ENCODE peak calls at places on chromosomes 11 and 22, in eight cellular contexts. B, J, H, P, F, K, Q and R are unnamed samples.

GRCh38 chr11:2208691-2209369 is 37.2 kb upstream of the TH start:
- DNase-seq in B (peak), J (no peak), H (no peak), P (no peak), F (peak), K (peak), Q (no peak), R (no peak)

GRCh38 chr11:18986744-18987143 is 47.5 kb upstream of the MRGPRX1 start:
- DNase-seq in B (no peak), J (no peak), H (no peak), P (no peak), F (no peak), K (no peak), Q (no peak), R (no peak)

GRCh38 chr11:26987205-26987604 is 6.7 kb upstream of the FIBIN start:
- DNase-seq in B (no peak), J (no peak), H (no peak), P (no peak), F (no peak), K (no peak), Q (no peak), R (no peak)

GRCh38 chr11:22193348-22194051 is 615 bp downstream of the ANO5 start:
- DNase-seq in B (no peak), J (peak), H (peak), P (no peak), F (peak), K (no peak), Q (no peak), R (peak)

GRCh38 chr11:11426226-11426915 is 73.3 kb upstream of the CSNK2A3 start:
- DNase-seq in B (no peak), J (no peak), H (no peak), P (no peak), F (no peak), K (no peak), Q (no peak), R (no peak)

GRCh38 chr22:38272373-38273134 is at the start of gene TMEM184B:
- DNase-seq in B (peak), J (peak), H (peak), P (peak), F (peak), K (peak), Q (no peak), R (peak)

GRCh38 chr11:113273720-113274119 is 40.7 kb upstream of the TTC12 start:
- DNase-seq in B (no peak), J (no peak), H (no peak), P (no peak), F (no peak), K (no peak), Q (no peak), R (no peak)

GRCh38 chr22:23068832-23069385 is 1.4 kb upstream of the GNAZ start:
- DNase-seq in B (no peak), J (no peak), H (no peak), P (no peak), F (no peak), K (no peak), Q (no peak), R (no peak)

GRCh38 chr22:38728899-38729796 is 23.4 kb downstream of the GTPBP1 start:
- DNase-seq in B (no peak), J (no peak), H (no peak), P (no peak), F (no peak), K (no peak), Q (no peak), R (no peak)

GRCh38 chr22:48714231-48714630 is 1113.4 kb downstream of the BRD1 start:
- DNase-seq in B (no peak), J (no peak), H (no peak), P (no peak), F (peak), K (no peak), Q (no peak), R (no peak)

GRCh38 chr22:30270841-30271240 is 4.2 kb upstream of the OSM start:
- DNase-seq in B (no peak), J (no peak), H (no peak), P (no peak), F (peak), K (no peak), Q (no peak), R (no peak)

GRCh38 chr11:14554959-14555358 is 34.8 kb upstream of the PSMA1 start:
- DNase-seq in B (peak), J (no peak), H (no peak), P (no peak), F (no peak), K (peak), Q (no peak), R (no peak)

GRCh38 chr11:12963789-12964536 is 45.2 kb upstream of the RASSF10 start:
- DNase-seq in B (peak), J (peak), H (peak), P (peak), F (peak), K (peak), Q (no peak), R (peak)

GRCh38 chr11:71454470-71455113 is 1.6 kb downstream of the NADSYN1 start:
- DNase-seq in B (peak), J (peak), H (no peak), P (no peak), F (no peak), K (no peak), Q (no peak), R (no peak)

GRCh38 chr22:20128902-20129746 is 2.5 kb upstream of the ZDHHC8 start:
- DNase-seq in B (peak), J (peak), H (no peak), P (no peak), F (no peak), K (no peak), Q (no peak), R (peak)

GRCh38 chr11:46413755-46414465 is 22.3 kb upstream of the CHRM4 start:
- DNase-seq in B (no peak), J (no peak), H (peak), P (no peak), F (no peak), K (no peak), Q (no peak), R (no peak)

GRCh38 chr11:46300270-46300669 is 22.8 kb downstream of the CREB3L1 start:
- DNase-seq in B (peak), J (no peak), H (no peak), P (no peak), F (no peak), K (no peak), Q (no peak), R (no peak)

GRCh38 chr22:46390652-46391301 is 55.3 kb downstream of the TRMU start:
- DNase-seq in B (no peak), J (peak), H (no peak), P (no peak), F (peak), K (no peak), Q (peak), R (no peak)
- TF ChIP-seq CTCF in B (no peak), J (peak), H (no peak), P (no peak), F (peak), K (no peak), Q (peak), R (no peak)

GRCh38 chr11:63710476-63711217 is 29.3 kb downstream of the RTN3 start:
- DNase-seq in B (no peak), J (no peak), H (no peak), P (no peak), F (no peak), K (no peak), Q (no peak), R (no peak)
- TF ChIP-seq CTCF in B (no peak), J (no peak), H (no peak), P (no peak), F (peak), K (no peak), Q (no peak), R (no peak)

DNA sequence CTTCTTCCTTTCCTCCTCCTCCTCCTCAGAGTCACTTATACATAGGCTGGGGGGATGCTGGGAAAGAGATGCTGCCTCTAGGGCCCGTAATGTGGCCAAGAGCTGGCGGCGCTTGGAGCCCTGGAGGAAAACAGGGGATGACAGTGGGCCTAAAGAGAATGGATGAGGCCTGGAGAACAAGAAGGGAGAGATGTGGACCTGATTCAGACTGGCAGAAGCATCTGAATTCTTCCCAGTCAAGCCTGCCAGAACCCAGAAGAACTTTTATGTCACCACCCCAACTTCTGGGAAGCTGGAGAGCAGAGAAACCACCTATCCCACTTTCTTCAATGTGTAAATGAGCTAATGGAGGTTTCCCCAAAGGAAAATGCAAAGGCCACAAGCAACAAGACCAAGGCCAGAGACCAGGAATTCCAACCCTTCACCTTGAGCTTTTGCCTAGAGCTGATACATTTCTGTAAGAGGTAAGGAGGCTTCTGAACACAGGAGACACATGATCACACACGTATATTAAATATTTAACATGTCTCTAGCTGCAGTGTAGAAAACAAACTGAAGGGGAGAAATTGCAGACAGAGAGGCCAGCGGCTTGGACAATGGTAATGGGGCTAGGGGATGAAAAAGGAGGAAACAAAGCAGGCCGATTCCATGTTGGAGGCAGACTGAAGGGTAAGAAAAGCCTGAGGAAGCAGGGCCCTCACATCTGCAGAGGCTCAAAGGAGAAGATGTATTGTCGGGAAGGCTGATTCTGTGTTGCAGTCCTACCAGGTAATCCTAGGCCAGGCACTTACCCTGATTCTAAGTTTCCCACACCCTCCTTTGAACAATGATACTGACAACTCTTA is 1.1 kb downstream of the RRP8 start:
- DNase-seq in B (no peak), J (no peak), H (no peak), P (no peak), F (no peak), K (peak), Q (no peak), R (peak)
- TF ChIP-seq CTCF in B (no peak), J (no peak), H (no peak), P (no peak), F (no peak), K (no peak), Q (no peak), R (no peak)

GRCh38 chr11:36469063-36469462 is 41.0 kb downstream of the TRAF6 start:
- DNase-seq in B (peak), J (no peak), H (no peak), P (no peak), F (no peak), K (no peak), Q (no peak), R (peak)
- TF ChIP-seq CTCF in B (no peak), J (no peak), H (no peak), P (peak), F (no peak), K (no peak), Q (peak), R (peak)

GRCh38 chr22:49983148-49984042 is 22.8 kb downstream of the PIM3 start:
- DNase-seq in B (no peak), J (no peak), H (no peak), P (no peak), F (no peak), K (peak), Q (no peak), R (no peak)
- TF ChIP-seq CTCF in B (peak), J (peak), H (peak), P (no peak), F (peak), K (no peak), Q (no peak), R (peak)

DNA sequence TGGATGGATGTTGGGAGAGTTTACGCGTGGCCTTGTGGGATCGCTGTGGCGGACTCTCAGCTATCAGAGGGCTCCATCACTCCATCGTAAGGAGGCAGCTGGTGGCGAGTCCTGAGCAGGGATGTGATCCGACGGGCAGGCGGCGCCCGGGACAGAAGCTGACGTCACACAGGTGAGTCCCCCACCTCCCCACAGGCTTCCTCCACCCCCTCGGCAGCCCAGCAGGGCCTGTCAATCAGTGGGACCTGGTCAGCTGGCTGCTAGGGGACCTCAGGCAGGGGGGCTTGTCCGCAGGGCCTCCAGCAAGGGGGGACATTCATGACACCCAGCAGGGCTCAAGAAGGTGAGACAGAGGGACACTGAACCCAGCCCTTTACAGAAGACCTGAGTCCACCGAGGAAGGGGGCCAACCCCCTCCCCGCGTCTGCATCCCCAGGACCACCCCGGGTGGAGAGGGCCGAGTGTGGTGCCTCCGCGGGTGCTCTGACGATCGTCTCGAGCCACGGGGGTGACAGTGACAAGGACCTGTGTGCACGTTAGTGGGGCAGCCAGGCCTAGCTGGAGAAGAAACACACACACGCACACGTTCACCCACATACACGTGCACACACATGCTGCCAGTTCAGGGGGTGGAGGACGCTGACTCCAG is 7.1 kb downstream of the HRAS start:
- DNase-seq in B (no peak), J (no peak), H (no peak), P (no peak), F (no peak), K (no peak), Q (no peak), R (no peak)
- TF ChIP-seq CTCF in B (no peak), J (no peak), H (no peak), P (no peak), F (no peak), K (no peak), Q (no peak), R (no peak)

GRCh38 chr11:69463181-69463891 is 18.1 kb upstream of the LINC01488 start:
- DNase-seq in B (no peak), J (no peak), H (no peak), P (no peak), F (peak), K (no peak), Q (no peak), R (no peak)

GRCh38 chr11:69461272-69461962 is 20.0 kb upstream of the LINC01488 start:
- DNase-seq in B (no peak), J (no peak), H (no peak), P (no peak), F (peak), K (no peak), Q (no peak), R (no peak)

GRCh38 chr11:69459848-69460539 is 21.5 kb upstream of the LINC01488 start:
- DNase-seq in B (no peak), J (no peak), H (no peak), P (no peak), F (no peak), K (no peak), Q (no peak), R (no peak)

GRCh38 chr11:69462106-69463045 is 19.1 kb upstream of the LINC01488 start:
- DNase-seq in B (no peak), J (no peak), H (no peak), P (no peak), F (peak), K (no peak), Q (no peak), R (no peak)

GRCh38 chr11:69460540-69461257 is 20.8 kb upstream of the LINC01488 start:
- DNase-seq in B (no peak), J (no peak), H (no peak), P (peak), F (no peak), K (no peak), Q (no peak), R (no peak)
- TF ChIP-seq CTCF in B (no peak), J (no peak), H (no peak), P (no peak), F (no peak), K (no peak), Q (no peak), R (no peak)